ENCODE peak calls at places on chromosome 13, in four cellular contexts. I is CD4-positive, alpha-beta T cell; R is upper lobe of right lung; K is mucosa of descending colon. L is an unnamed sample.

GRCh38 chr13:27442071-27442647 is 8.2 kb downstream of the MTIF3 start:
- DNase-seq in I (no peak), R (no peak), K (no peak), L (no peak)

GRCh38 chr13:94716016-94716415 is 3.7 kb upstream of the SOX21 start:
- DNase-seq in I (no peak), R (no peak), K (no peak), L (no peak)

GRCh38 chr13:35630551-35631275 is 154.2 kb upstream of the MAB21L1 start:
- DNase-seq in I (no peak), R (no peak), K (no peak), L (peak)

GRCh38 chr13:68509734-68510621 is 1279.8 kb upstream of the PCDH9 start:
- DNase-seq in I (no peak), R (no peak), K (no peak), L (no peak)

GRCh38 chr13:83386609-83387008 is 495.7 kb downstream of the SLITRK1 start:
- DNase-seq in I (no peak), R (no peak), K (no peak), L (no peak)

GRCh38 chr13:108269601-108270328 is at the start of gene TNFSF13B:
- DNase-seq in I (peak), R (peak), K (peak), L (peak)

GRCh38 chr13:45295536-45295935 is 45.4 kb downstream of the TPT1 start:
- DNase-seq in I (no peak), R (no peak), K (no peak), L (no peak)

GRCh38 chr13:35720690-35721554 is 244.4 kb upstream of the MAB21L1 start:
- DNase-seq in I (peak), R (no peak), K (no peak), L (peak)

GRCh38 chr13:59891053-59891452 is 272.7 kb downstream of the DIAPH3 start:
- DNase-seq in I (no peak), R (no peak), K (no peak), L (no peak)

GRCh38 chr13:27079421-27079958 is 92.1 kb downstream of the USP12 start:
- DNase-seq in I (no peak), R (no peak), K (no peak), L (no peak)

GRCh38 chr13:44231786-44232516 is 141.7 kb upstream of the SERP2 start:
- DNase-seq in I (no peak), R (peak), K (peak), L (peak)

GRCh38 chr13:44934724-44935123 is 54.5 kb downstream of the NUFIP1 start:
- DNase-seq in I (no peak), R (no peak), K (no peak), L (no peak)

GRCh38 chr13:98492335-98493034 is 84.4 kb downstream of the STK24 start:
- DNase-seq in I (no peak), R (no peak), K (no peak), L (no peak)

GRCh38 chr13:41740479-41740878 is 220.4 kb downstream of the VWA8 start:
- DNase-seq in I (no peak), R (no peak), K (no peak), L (no peak)

GRCh38 chr13:76398426-76398825 is 487.8 kb downstream of the KCTD12 start:
- DNase-seq in I (no peak), R (no peak), K (no peak), L (no peak)

GRCh38 chr13:77810430-77810829 is 108.2 kb downstream of the EDNRB start:
- DNase-seq in I (no peak), R (no peak), K (no peak), L (no peak)

GRCh38 chr13:35782793-35783192 is 306.3 kb upstream of the MAB21L1 start:
- DNase-seq in I (no peak), R (no peak), K (no peak), L (no peak)

GRCh38 chr13:79160818-79161217 is 245.2 kb downstream of the RBM26 start:
- DNase-seq in I (no peak), R (no peak), K (no peak), L (no peak)

GRCh38 chr13:27607125-27607524 is 13.2 kb downstream of the LNX2 start:
- DNase-seq in I (no peak), R (no peak), K (no peak), L (peak)

GRCh38 chr13:104385409-104385808 is 1319.2 kb upstream of the SLC10A2 start:
- DNase-seq in I (no peak), R (no peak), K (no peak), L (no peak)

GRCh38 chr13:45219938-45220375 is 19.1 kb upstream of the KCTD4 start:
- DNase-seq in I (no peak), R (no peak), K (no peak), L (peak)

DNA sequence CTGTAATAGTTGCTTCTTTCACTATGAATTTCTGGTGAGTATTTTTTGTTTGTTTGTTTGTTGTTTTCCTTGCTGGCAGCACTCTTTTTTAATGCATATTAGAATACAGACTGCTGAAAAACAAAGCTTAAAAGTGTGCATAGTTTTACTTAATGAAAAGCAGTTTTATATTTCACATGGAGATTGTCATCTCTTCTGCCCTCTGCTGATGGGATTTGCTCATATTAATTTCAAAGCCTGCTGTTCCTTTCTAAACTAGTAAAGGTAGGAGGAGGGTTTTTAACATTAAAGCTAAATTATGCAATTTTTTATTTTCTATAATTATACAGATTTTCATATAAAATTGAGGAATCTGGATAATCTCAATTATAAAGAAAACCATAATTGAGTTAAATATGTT is 692.6 kb upstream of the SLITRK1 start:
- DNase-seq in I (no peak), R (no peak), K (no peak), L (no peak)
- TF ChIP-seq CTCF in I (no peak), R (peak), K (no peak), L (no peak)

GRCh38 chr13:29545988-29546387 is 49.5 kb downstream of the SLC7A1 start:
- DNase-seq in I (no peak), R (no peak), K (no peak), L (no peak)
- TF ChIP-seq CTCF in I (no peak), R (no peak), K (no peak), L (no peak)

GRCh38 chr13:111949311-111949710 is 117.6 kb upstream of the SOX1 start:
- DNase-seq in I (no peak), R (peak), K (no peak), L (no peak)
- TF ChIP-seq CTCF in I (no peak), R (no peak), K (no peak), L (no peak)

GRCh38 chr13:52399708-52400107 is 6.3 kb downstream of the THSD1 start:
- DNase-seq in I (no peak), R (no peak), K (no peak), L (no peak)
- TF ChIP-seq CTCF in I (no peak), R (peak), K (no peak), L (no peak)

GRCh38 chr13:50524540-50524939 is 319.0 kb downstream of the DLEU7 start:
- DNase-seq in I (no peak), R (no peak), K (no peak), L (no peak)
- TF ChIP-seq CTCF in I (no peak), R (no peak), K (no peak), L (no peak)

DNA sequence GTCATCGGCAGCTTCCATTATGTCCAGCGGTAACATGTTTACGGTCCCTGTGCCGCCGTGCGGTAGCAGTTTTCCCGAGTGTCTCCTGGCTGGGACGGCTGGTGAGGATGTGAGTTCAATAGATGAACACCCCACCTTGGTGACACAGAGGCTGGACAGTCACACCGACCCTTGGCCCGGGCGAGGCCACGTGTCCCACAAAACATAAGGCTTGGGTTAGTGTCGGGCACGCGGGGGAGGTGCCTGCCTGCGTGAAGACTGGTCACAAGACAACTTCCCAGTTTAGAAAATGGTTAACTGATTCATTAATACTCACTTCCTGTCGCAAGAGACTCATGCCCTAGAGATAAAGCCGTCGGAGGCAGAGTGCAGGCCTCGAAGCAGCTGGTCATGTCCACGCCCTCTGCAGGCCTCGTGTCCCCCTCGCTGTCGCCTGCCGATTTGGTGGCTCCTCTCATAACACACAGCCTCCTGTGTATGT is 17.2 kb downstream of the RASA3 start:
- DNase-seq in I (peak), R (peak), K (peak), L (peak)
- TF ChIP-seq CTCF in I (no peak), R (no peak), K (no peak), L (no peak)

DNA sequence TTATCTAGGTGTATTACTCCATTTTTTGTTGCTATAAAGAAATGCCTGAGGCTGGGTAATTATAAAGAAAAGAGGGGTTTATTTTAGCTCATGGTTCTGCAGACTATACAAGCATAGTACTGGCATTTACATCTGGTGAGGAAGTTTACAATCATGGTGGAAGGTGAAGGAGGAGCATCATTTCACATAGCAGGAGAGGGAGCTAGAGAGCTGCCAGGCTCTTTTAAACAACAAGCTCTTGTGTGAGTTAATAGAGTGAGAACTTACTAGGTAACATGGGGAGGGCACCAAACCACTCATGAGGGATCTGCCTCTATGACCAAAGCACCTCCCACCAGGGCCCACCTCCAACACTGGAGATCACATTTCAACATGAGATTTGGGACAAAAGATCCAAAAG is 221.7 kb upstream of the GPC6 start:
- DNase-seq in I (no peak), R (no peak), K (no peak), L (no peak)
- TF ChIP-seq CTCF in I (no peak), R (no peak), K (no peak), L (no peak)

GRCh38 chr13:42836930-42837329 is 55.5 kb downstream of the FAM216B start:
- DNase-seq in I (no peak), R (no peak), K (no peak), L (peak)
- TF ChIP-seq CTCF in I (no peak), R (peak), K (no peak), L (no peak)

GRCh38 chr13:25018729-25019115 is 77.2 kb upstream of the PABPC3 start:
- DNase-seq in I (no peak), R (no peak), K (no peak), L (peak)
- TF ChIP-seq CTCF in I (no peak), R (no peak), K (no peak), L (no peak)